ENCODE peak calls at places on chromosome 3, in four cellular contexts. One of them, this sample, is unnamed.

GRCh38 chr3:169664034-169664820 is 715 bp upstream of the MECOM start:
- DNase-seq in fibroblast of lung: no peak
- DNase-seq in endodermal cell: peak
- DNase-seq in kidney: peak
- DNase-seq in this sample: peak

GRCh38 chr3:110932515-110933095 is 139.0 kb upstream of the NECTIN3 start:
- DNase-seq in fibroblast of lung: peak
- DNase-seq in endodermal cell: no peak
- DNase-seq in kidney: no peak
- DNase-seq in this sample: no peak

GRCh38 chr3:24545917-24546316 is 51.3 kb upstream of the THRB start:
- DNase-seq in fibroblast of lung: no peak
- DNase-seq in endodermal cell: no peak
- DNase-seq in kidney: peak
- DNase-seq in this sample: no peak

GRCh38 chr3:124275421-124275820 is 283.5 kb upstream of the ROPN1 start:
- DNase-seq in fibroblast of lung: no peak
- DNase-seq in endodermal cell: no peak
- DNase-seq in kidney: peak
- DNase-seq in this sample: no peak

GRCh38 chr3:67901681-67902080 is 247.3 kb upstream of the SUCLG2 start:
- DNase-seq in fibroblast of lung: no peak
- DNase-seq in endodermal cell: no peak
- DNase-seq in kidney: no peak
- DNase-seq in this sample: no peak

GRCh38 chr3:171833775-171834460 is 9.2 kb upstream of the TMEM212 start:
- DNase-seq in fibroblast of lung: peak
- DNase-seq in endodermal cell: no peak
- DNase-seq in kidney: no peak
- DNase-seq in this sample: no peak

GRCh38 chr3:94269763-94270162 is 206.9 kb downstream of the NSUN3 start:
- DNase-seq in fibroblast of lung: peak
- DNase-seq in endodermal cell: no peak
- DNase-seq in kidney: no peak
- DNase-seq in this sample: no peak

GRCh38 chr3:59180006-59180405 is 130.2 kb upstream of the CFAP20DC start:
- DNase-seq in fibroblast of lung: peak
- DNase-seq in endodermal cell: peak
- DNase-seq in kidney: no peak
- DNase-seq in this sample: no peak

DNA sequence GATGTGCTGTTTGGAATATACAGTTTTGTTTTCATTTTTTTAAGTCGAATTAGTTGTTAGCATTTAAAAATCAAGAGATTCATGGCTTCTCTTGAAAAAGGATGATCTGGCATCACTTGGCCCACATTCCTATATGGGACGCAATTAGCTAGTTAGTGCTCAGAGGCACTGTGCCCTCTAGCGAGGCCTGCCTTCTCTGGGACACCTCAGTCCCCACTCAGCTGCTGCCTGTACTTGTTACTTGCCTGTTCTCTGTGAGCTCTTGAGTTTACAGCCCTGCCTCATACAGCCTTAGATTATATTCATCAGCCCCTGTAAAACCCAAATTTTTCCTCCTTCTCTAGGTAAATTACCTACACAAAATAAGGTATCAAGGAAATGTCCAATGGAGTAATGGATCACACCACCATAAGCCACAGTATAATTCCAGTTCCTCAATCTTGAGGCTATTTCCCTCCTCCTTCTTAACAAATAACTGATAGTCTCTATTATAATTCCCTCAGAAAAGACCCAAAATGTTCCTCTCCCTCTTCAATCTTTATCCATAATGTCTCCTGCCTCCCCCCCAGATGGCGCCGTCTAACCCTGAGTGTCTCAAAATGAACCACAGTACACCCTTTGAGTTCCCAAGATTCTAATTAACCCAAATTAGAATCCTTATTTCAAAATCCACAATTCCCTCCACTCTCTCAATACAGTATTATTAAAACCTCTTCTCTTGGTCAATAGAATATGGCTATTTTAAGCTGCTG is 2.7 kb downstream of the ZMAT3 start:
- DNase-seq in fibroblast of lung: no peak
- DNase-seq in endodermal cell: peak
- DNase-seq in kidney: no peak
- DNase-seq in this sample: no peak
- TF ChIP-seq CTCF in fibroblast of lung: peak
- TF ChIP-seq CTCF in endodermal cell: peak
- TF ChIP-seq CTCF in kidney: no peak
- TF ChIP-seq CTCF in this sample: no peak

GRCh38 chr3:157201648-157202278 is 41.8 kb upstream of the CCNL1 start:
- DNase-seq in fibroblast of lung: peak
- DNase-seq in endodermal cell: no peak
- DNase-seq in kidney: no peak
- DNase-seq in this sample: no peak

GRCh38 chr3:157199841-157200240 is 39.9 kb upstream of the CCNL1 start:
- DNase-seq in fibroblast of lung: peak
- DNase-seq in endodermal cell: no peak
- DNase-seq in kidney: no peak
- DNase-seq in this sample: no peak

GRCh38 chr3:157204880-157205279 is 44.9 kb upstream of the CCNL1 start:
- DNase-seq in fibroblast of lung: no peak
- DNase-seq in endodermal cell: no peak
- DNase-seq in kidney: no peak
- DNase-seq in this sample: no peak

DNA sequence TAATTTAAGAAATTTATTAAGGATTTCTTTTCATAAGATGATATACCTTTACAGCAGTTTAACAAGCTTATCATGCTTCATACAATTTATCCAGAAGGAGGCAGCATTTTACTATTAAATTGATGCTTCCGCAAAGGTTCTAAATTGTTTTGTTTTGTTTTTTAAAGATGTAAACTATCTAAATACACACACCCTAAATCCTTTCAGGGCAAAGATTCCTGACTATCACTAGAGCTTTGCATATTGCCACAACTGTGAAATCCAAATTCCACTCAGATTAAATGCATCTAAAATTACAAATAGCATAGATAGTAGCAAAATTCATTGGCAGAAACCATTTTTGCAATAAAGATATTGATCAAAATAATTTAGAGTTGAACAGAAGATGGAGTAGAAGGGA is 44.5 kb upstream of the CCNL1 start:
- DNase-seq in fibroblast of lung: peak
- DNase-seq in endodermal cell: no peak
- DNase-seq in kidney: no peak
- DNase-seq in this sample: no peak
- TF ChIP-seq CTCF in fibroblast of lung: no peak
- TF ChIP-seq CTCF in endodermal cell: peak
- TF ChIP-seq CTCF in kidney: peak
- TF ChIP-seq CTCF in this sample: peak

DNA sequence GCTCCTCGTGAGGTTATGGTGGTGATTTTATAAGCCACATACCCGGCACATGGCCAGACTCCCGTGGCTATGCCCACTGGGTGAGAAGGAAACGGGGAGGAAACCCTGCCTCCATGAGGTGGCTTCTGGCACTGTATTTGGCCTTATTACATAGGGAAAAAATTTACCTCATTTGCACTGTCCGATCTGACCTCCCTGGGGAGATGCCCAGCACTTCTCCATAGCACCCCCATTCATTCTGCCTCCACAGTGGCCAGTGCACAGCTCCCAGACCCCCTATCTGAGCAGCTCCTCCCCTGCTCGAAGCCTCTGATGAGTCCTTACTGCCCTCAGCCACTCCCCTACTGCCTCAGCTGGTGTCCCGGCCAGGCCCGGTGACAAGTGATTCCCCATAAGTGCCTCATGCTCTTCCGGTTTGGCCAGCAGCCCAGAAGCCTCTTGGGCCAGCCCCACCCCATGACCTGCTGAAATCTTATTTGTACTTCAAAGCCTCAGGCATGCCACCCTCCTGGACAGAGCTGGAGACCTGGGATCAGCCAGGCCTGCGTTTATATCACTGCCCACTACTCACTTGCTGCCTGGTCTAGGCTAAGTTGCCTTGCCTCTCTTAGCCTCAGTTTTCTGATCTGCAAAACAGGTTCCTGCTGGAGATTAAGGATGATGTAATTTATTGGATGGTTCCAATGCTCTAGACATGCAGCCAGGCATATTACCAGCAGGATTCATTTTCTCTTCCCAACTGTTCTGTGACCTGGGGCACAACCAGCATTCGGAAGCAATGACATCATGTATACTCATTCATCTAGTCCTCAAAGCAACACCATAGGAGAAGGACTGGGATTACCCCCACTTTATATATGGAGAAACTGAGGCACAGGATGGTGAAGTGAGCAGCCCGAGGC is 30.6 kb upstream of the SLC6A6 start:
- DNase-seq in fibroblast of lung: peak
- DNase-seq in endodermal cell: no peak
- DNase-seq in kidney: peak
- DNase-seq in this sample: no peak
- TF ChIP-seq CTCF in fibroblast of lung: no peak
- TF ChIP-seq CTCF in endodermal cell: peak
- TF ChIP-seq CTCF in kidney: no peak
- TF ChIP-seq CTCF in this sample: peak

GRCh38 chr3:106628407-106628806 is 748.8 kb upstream of the CCDC54 start:
- DNase-seq in fibroblast of lung: peak
- DNase-seq in endodermal cell: no peak
- DNase-seq in kidney: no peak
- DNase-seq in this sample: no peak
- TF ChIP-seq CTCF in fibroblast of lung: peak
- TF ChIP-seq CTCF in endodermal cell: no peak
- TF ChIP-seq CTCF in kidney: no peak
- TF ChIP-seq CTCF in this sample: no peak

This sample was measured in upper lobe of left lung.